ENCODE peak calls at places on chromosomes 2 and 18, in nine cellular contexts. H is uterus, C is transverse colon, N is body of pancreas, G is prostate gland, Z is GM12891, E is A549, Q is adrenal gland, P is K562. B is an unnamed sample.

GRCh38 chr2:168679741-168680140 is 122.7 kb upstream of the NOSTRIN start:
- DNase-seq in N (no peak), G (no peak), Z (no peak), P (no peak), H (no peak), Q (no peak), C (no peak), E (no peak), B (no peak)

GRCh38 chr2:36677995-36678605 is 18.4 kb upstream of the VIT start:
- DNase-seq in H (no peak), Q (no peak), N (no peak), G (no peak), E (no peak), C (no peak), Z (no peak), P (no peak), B (no peak)

GRCh38 chr2:25938345-25938744 is 44.0 kb downstream of the KIF3C start:
- DNase-seq in N (no peak), H (no peak), E (no peak), Q (no peak), Z (no peak), P (no peak), C (no peak), G (no peak), B (no peak)

GRCh38 chr2:24493713-24494112 is 2.7 kb downstream of the NCOA1 start:
- DNase-seq in N (no peak), H (no peak), Q (no peak), E (no peak), Z (no peak), C (no peak), G (no peak), P (no peak), B (peak; percentile 60)

GRCh38 chr2:207214446-207214845 is 48.7 kb upstream of the KLF7 start:
- DNase-seq in P (no peak), G (no peak), E (no peak), Z (no peak), N (no peak), C (no peak), Q (no peak), H (no peak), B (no peak)

GRCh38 chr2:180655842-180656454 is 324.5 kb upstream of the UBE2E3 start:
- DNase-seq in P (no peak), C (no peak), E (no peak), H (no peak), N (no peak), Q (no peak), G (no peak), Z (no peak), B (no peak)

GRCh38 chr2:173249661-173250641 is 104.7 kb upstream of the CDCA7 start:
- DNase-seq in H (no peak), Z (no peak), G (no peak), N (no peak), E (no peak), C (no peak), P (no peak), Q (no peak), B (no peak)

GRCh38 chr2:57597940-57598339 is 448.7 kb upstream of the VRK2 start:
- DNase-seq in C (no peak), N (no peak), Z (no peak), G (no peak), Q (no peak), E (no peak), H (no peak), P (no peak), B (no peak)

GRCh38 chr2:88125924-88126771 is 1.7 kb downstream of the FABP1 start:
- DNase-seq in Q (no peak), H (no peak), N (no peak), G (no peak), P (no peak), C (no peak), E (no peak), Z (no peak), B (no peak)

GRCh38 chr2:88125344-88125923 is 2.4 kb downstream of the FABP1 start:
- DNase-seq in E (no peak), H (no peak), N (no peak), Z (no peak), G (no peak), P (no peak), C (no peak), Q (no peak), B (no peak)

GRCh38 chr2:88127638-88127887 is 299 bp downstream of the FABP1 start:
- DNase-seq in Q (no peak), C (peak; percentile 39), Z (no peak), P (no peak), N (no peak), E (no peak), G (no peak), H (no peak), B (no peak)

GRCh38 chr2:88127888-88128653 is at the start of gene FABP1:
- DNase-seq in Q (no peak), Z (no peak), G (no peak), P (no peak), H (no peak), N (no peak), C (peak; percentile 72), E (no peak), B (no peak)

DNA sequence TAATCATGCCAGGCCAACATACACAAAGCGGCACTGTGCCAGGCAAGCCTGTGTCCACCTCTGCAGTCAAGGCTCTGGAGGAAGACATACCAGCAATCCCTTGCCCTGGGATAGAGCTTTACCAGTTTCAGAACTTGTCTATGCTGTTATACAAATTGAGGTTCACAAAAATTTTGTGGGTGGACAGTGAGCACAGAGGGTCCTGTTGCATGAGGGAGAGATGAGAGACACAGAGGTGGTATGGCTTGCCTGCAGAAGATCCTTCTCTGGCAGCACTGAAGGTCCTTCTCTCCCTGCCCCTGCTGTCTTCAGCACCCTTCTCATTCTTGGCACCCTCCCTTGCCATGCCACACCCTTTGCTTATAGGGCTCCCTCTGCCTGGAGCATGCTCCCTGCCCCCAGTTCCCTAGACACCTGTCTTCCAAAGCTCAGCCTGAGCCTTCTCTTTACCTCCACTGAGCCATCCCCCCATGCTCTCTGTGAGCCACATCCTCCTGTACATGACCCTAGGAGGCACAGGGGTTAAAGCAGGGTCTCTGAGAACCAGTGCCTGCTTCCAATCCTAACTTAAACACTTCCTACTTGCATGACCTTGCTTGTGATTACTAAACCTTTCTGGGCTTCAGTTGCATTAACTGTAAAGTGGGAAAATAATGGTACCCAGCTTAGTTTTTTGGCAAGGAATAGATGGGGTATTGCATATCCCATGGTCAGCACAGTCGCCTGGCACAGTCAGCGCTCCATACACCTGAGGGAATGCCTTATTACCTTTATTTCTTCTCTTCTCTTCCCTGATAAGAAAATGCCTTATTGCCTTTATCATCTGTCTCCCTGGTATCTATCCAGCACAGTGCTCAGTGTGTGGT is 857 bp downstream of the FABP1 start:
- DNase-seq in P (no peak), Z (no peak), N (no peak), G (no peak), H (no peak), Q (no peak), E (no peak), C (peak; percentile 56), B (no peak)
- TF ChIP-seq POLR2A in P (no peak), Z (no peak), N (no peak), G (no peak), H (no peak), Q (no peak), E (no peak), C (no peak), B (no peak)

GRCh38 chr2:55865095-55865835 is 58.3 kb downstream of the EFEMP1 start:
- DNase-seq in P (no peak), E (no peak), C (no peak), N (no peak), Q (no peak), Z (no peak), H (no peak), G (no peak), B (no peak)

GRCh38 chr2:55862269-55862668 is 61.3 kb downstream of the EFEMP1 start:
- DNase-seq in Z (no peak), P (no peak), E (peak; percentile 21), N (no peak), G (no peak), H (peak; percentile 57), C (no peak), Q (peak; percentile 60), B (peak; percentile 23)

GRCh38 chr2:55862673-55863390 is 60.8 kb downstream of the EFEMP1 start:
- DNase-seq in N (no peak), E (peak; percentile 53), Q (peak; percentile 68), H (peak; percentile 85), Z (no peak), C (no peak), P (no peak), G (no peak), B (no peak)

GRCh38 chr2:55861733-55862132 is 61.8 kb downstream of the EFEMP1 start:
- DNase-seq in Z (no peak), G (no peak), Q (no peak), E (no peak), N (no peak), C (no peak), P (no peak), H (no peak), B (no peak)

DNA sequence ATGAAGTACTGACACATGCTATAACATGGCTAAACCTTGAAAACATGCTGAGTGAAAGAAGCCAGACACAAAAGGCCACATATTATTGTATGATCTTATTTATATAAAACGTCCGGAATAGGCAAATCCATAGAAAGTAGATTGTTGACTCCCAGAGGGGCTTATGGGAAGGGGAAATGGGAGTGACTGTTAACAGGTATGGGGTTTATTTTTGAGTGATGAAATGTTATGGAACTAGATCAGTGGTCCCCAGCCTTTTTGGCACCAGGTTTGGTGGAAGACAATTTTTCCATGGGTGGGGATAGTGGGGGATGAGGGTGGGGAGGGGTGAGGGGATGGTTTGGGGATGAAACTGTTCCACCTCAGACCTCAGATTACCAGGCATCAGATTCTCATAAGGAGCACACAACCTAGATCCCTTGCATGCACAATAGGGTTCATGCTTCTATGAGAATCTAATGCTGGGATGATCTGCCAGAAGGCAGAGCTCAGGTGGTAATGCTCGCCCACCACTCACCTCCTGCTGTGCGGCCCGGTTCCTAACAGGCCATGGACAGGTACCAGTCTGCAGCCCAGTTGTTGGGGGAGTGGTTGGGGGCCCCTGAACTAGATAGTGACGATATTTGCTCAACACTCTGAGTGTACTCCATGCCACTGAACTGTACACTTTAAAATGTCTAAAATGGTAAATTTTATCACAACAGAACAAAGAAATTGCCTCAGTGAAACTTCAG is 59.1 kb downstream of the EFEMP1 start:
- DNase-seq in P (no peak), Q (no peak), H (no peak), N (no peak), E (no peak), C (no peak), Z (no peak), G (no peak), B (no peak)
- TF ChIP-seq POLR2A in P (no peak), Q (no peak), H (no peak), N (no peak), E (no peak), C (no peak), Z (no peak), G (no peak), B (no peak)

DNA sequence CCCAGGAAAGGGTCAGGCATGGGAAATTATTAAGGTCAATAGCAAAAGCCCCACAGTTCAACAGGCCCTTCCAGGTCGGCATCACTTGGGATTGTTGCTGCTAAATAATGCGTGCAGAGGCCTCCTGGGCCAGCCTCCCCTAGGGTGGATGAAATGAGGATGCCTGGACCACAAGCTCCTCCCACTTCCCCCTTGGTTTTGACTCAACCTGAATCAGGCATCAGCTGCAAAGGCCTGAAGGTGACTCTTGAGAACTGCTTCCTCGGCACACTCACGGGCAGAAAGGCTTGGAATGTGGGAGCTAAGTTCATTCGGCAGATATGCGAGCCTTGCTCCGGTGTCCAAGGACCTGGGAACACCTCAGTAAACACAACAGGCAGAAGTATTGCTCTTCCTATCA is 69.3 kb downstream of the MBP start:
- DNase-seq in G (no peak), P (no peak), E (no peak), Z (peak; percentile 61), Q (peak; percentile 21), H (no peak), N (no peak), C (peak; percentile 69), B (no peak)
- TF ChIP-seq POLR2A in G (no peak), P (no peak), E (no peak), Z (no peak), Q (no peak), H (no peak), N (no peak), C (no peak), B (no peak)

GRCh38 chr18:25353080-25353479 is 1.1 kb upstream of the ZNF521 start:
- DNase-seq in H (no peak), G (no peak), P (no peak), E (no peak), Z (no peak), C (no peak), N (no peak), Q (no peak), B (no peak)

GRCh38 chr18:25350561-25351201 is 1.3 kb downstream of the ZNF521 start:
- DNase-seq in Z (peak; percentile 34), H (peak; percentile 65), P (no peak), C (peak; percentile 12), E (no peak), N (no peak), G (no peak), Q (peak; percentile 56), B (peak; percentile 69)

GRCh38 chr18:25352629-25353005 is 651 bp upstream of the ZNF521 start:
- DNase-seq in H (no peak), C (no peak), Q (peak; percentile 17), P (no peak), G (no peak), N (no peak), E (no peak), Z (no peak), B (no peak)

GRCh38 chr18:25351280-25351772 is 640 bp downstream of the ZNF521 start:
- DNase-seq in E (no peak), G (no peak), Q (peak; percentile 28), P (no peak), N (no peak), C (no peak), H (peak; percentile 29), Z (no peak), B (peak; percentile 39)

GRCh38 chr18:25351773-25352628 is at the start of gene ZNF521:
- DNase-seq in N (peak; percentile 65), Z (peak; percentile 48), P (peak; percentile 92), H (peak; percentile 92), G (peak; percentile 72), E (no peak), C (peak; percentile 78), Q (peak; percentile 91), B (peak; percentile 91)
- TF ChIP-seq POLR2A in N (peak; percentile 34), Z (no peak), P (no peak), H (peak; percentile 69), G (no peak), E (no peak), C (peak; percentile 34), Q (peak; percentile 51), B (no peak)

B was measured in erythroblast.